ENCODE peak calls at places on chromosome 17, in seven cellular contexts. E, F, C, G, O, P and S are unnamed samples.

GRCh38 chr17:81527591-81528383 is at the start of gene FSCN2:
- DNase-seq in E (no peak), F (no peak), C (no peak), G (no peak), O (no peak), P (peak; percentile 8), S (no peak)

GRCh38 chr17:58333396-58334207 is 5.0 kb upstream of the TSPOAP1 start:
- DNase-seq in E (no peak), F (no peak), C (no peak), G (no peak), O (no peak), P (no peak), S (no peak)

GRCh38 chr17:73644145-73645049 is at the start of gene SDK2:
- DNase-seq in E (peak; percentile 49), F (no peak), C (no peak), G (peak; percentile 7), O (peak; percentile 33), P (no peak), S (peak; percentile 32)

GRCh38 chr17:7673239-7673638 is 14.1 kb downstream of the TP53 start:
- DNase-seq in E (peak; percentile 85), F (no peak), C (no peak), G (no peak), O (peak; percentile 66), P (no peak), S (no peak)

GRCh38 chr17:30586818-30587595 is 109.8 kb downstream of the GOSR1 start:
- DNase-seq in E (no peak), F (peak; percentile 25), C (peak; percentile 35), G (peak; percentile 46), O (no peak), P (no peak), S (no peak)

GRCh38 chr17:17043668-17044226 is 1.5 kb downstream of the MPRIP start:
- DNase-seq in E (peak; percentile 32), F (peak; percentile 20), C (no peak), G (no peak), O (peak; percentile 47), P (no peak), S (no peak)

GRCh38 chr17:78839762-78840529 is 668 bp downstream of the USP36 start:
- DNase-seq in E (peak; percentile 23), F (peak; percentile 61), C (no peak), G (peak; percentile 44), O (peak; percentile 52), P (no peak), S (peak; percentile 49)

GRCh38 chr17:16313159-16314090 is 39.8 kb downstream of the CENPV start:
- DNase-seq in E (no peak), F (no peak), C (no peak), G (peak; percentile 40), O (no peak), P (no peak), S (no peak)

GRCh38 chr17:18261146-18261515 is 669 bp downstream of the MIEF2 start:
- DNase-seq in E (peak; percentile 53), F (peak; percentile 96), C (no peak), G (peak; percentile 29), O (peak; percentile 65), P (peak; percentile 79), S (peak; percentile 51)

GRCh38 chr17:72788950-72789585 is 303.4 kb downstream of the SLC39A11 start:
- DNase-seq in E (peak; percentile 12), F (no peak), C (no peak), G (peak; percentile 14), O (no peak), P (no peak), S (no peak)

GRCh38 chr17:2709173-2709661 is 2.3 kb downstream of the CLUH start:
- DNase-seq in E (peak; percentile 43), F (peak; percentile 85), C (no peak), G (no peak), O (peak; percentile 90), P (no peak), S (peak; percentile 77)
- H3K4me3 ChIP-seq in E (peak overlapping the region; percentile 17), F (no peak overlapping the region), C (no peak overlapping the region), G (no peak overlapping the region), O (peak overlapping the region; percentile 87), P (peak overlapping the region; percentile 98), S (no peak overlapping the region)

GRCh38 chr17:15213381-15214087 is 51.6 kb downstream of the PMP22 start:
- DNase-seq in E (peak; percentile 72), F (no peak), C (peak; percentile 13), G (peak; percentile 4), O (no peak), P (no peak), S (no peak)
- TF ChIP-seq CTCF in E (peak; percentile 52), F (peak; percentile 19), C (peak; percentile 55), G (peak; percentile 27), O (peak; percentile 15), P (peak; percentile 52), S (no peak)

GRCh38 chr17:47957591-47958490 is at the start of gene PRR15L:
- DNase-seq in E (peak; percentile 81), F (no peak), C (no peak), G (no peak), O (peak; percentile 96), P (no peak), S (no peak)
- H3K4me3 ChIP-seq in E (peak within 1 kb of the TSS; percentile 44), F (no peak within 1 kb of the TSS), C (no peak within 1 kb of the TSS), G (no peak within 1 kb of the TSS), O (peak within 1 kb of the TSS; percentile 55), P (no peak within 1 kb of the TSS), S (no peak within 1 kb of the TSS)

GRCh38 chr17:64234961-64235360 is 28.1 kb downstream of the TEX2 start:
- DNase-seq in E (no peak), F (no peak), C (no peak), G (no peak), O (no peak), P (no peak), S (no peak)

GRCh38 chr17:64230551-64231408 is 32.3 kb downstream of the TEX2 start:
- DNase-seq in E (no peak), F (no peak), C (peak; percentile 92), G (peak; percentile 93), O (no peak), P (no peak), S (peak; percentile 22)

GRCh38 chr17:64229815-64230550 is 33.1 kb downstream of the TEX2 start:
- DNase-seq in E (no peak), F (no peak), C (no peak), G (no peak), O (no peak), P (no peak), S (no peak)

GRCh38 chr17:64231567-64232141 is 31.4 kb downstream of the TEX2 start:
- DNase-seq in E (no peak), F (no peak), C (no peak), G (no peak), O (no peak), P (no peak), S (no peak)

GRCh38 chr17:64232466-64233262 is 30.4 kb downstream of the TEX2 start:
- DNase-seq in E (peak; percentile 38), F (no peak), C (no peak), G (no peak), O (no peak), P (no peak), S (no peak)
- TF ChIP-seq CTCF in E (no peak), F (no peak), C (no peak), G (no peak), O (no peak), P (no peak), S (no peak)

GRCh38 chr17:38355256-38355655 is 3.6 kb downstream of the SOCS7 start:
- DNase-seq in E (no peak), F (no peak), C (no peak), G (no peak), O (no peak), P (no peak), S (no peak)

GRCh38 chr17:38352245-38353083 is 820 bp downstream of the SOCS7 start:
- DNase-seq in E (peak; percentile 69), F (peak; percentile 56), C (no peak), G (peak; percentile 23), O (peak; percentile 38), P (peak; percentile 39), S (peak; percentile 44)

GRCh38 chr17:38353084-38353604 is 1.5 kb downstream of the SOCS7 start:
- DNase-seq in E (no peak), F (no peak), C (no peak), G (no peak), O (no peak), P (no peak), S (no peak)

GRCh38 chr17:38353668-38354067 is 2.0 kb downstream of the SOCS7 start:
- DNase-seq in E (no peak), F (no peak), C (no peak), G (no peak), O (no peak), P (no peak), S (no peak)

GRCh38 chr17:38354466-38354865 is 2.8 kb downstream of the SOCS7 start:
- DNase-seq in E (no peak), F (no peak), C (no peak), G (no peak), O (no peak), P (no peak), S (no peak)
- H3K4me3 ChIP-seq in E (peak overlapping the region; percentile 89), F (no peak overlapping the region), C (no peak overlapping the region), G (no peak overlapping the region), O (no peak overlapping the region), P (no peak overlapping the region), S (no peak overlapping the region)

GRCh38 chr17:9115446-9116265 is 94.3 kb downstream of the NTN1 start:
- DNase-seq in E (peak; percentile 87), F (peak; percentile 32), C (no peak), G (peak; percentile 65), O (peak; percentile 54), P (peak; percentile 66), S (peak; percentile 22)
- TF ChIP-seq CTCF in E (peak; percentile 49), F (no peak), C (peak; percentile 30), G (peak; percentile 22), O (no peak), P (peak; percentile 62), S (peak; percentile 11)

DNA sequence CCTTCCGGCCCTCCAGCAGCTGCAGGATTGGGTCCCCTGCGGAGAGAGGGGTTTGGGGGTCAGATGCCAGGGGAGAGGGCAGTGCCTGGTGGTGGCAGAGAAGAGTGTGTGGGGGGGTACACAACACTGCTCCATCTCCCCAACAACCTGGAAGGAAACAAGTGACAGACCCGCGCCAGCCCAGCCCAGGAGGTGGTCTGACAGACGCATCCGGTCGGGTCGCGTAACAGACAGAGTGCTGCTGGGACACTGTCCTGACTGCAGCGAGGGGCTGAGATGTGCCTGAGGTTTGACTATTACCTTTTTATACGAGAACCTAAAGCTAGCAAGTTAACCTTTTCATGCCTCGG is 16.2 kb downstream of the UNC13D start:
- DNase-seq in E (peak; percentile 54), F (no peak), C (no peak), G (no peak), O (no peak), P (no peak), S (no peak)
- H3K4me3 ChIP-seq in E (peak overlapping the region; percentile 52), F (no peak overlapping the region), C (no peak overlapping the region), G (no peak overlapping the region), O (peak overlapping the region; percentile 4), P (peak overlapping the region; percentile 50), S (no peak overlapping the region)

GRCh38 chr17:40443988-40444899 is 994 bp downstream of the IGFBP4 start:
- DNase-seq in E (peak; percentile 39), F (no peak), C (no peak), G (no peak), O (peak; percentile 49), P (no peak), S (no peak)
- TF ChIP-seq CTCF in E (no peak), F (no peak), C (no peak), G (no peak), O (no peak), P (no peak), S (no peak)

DNA sequence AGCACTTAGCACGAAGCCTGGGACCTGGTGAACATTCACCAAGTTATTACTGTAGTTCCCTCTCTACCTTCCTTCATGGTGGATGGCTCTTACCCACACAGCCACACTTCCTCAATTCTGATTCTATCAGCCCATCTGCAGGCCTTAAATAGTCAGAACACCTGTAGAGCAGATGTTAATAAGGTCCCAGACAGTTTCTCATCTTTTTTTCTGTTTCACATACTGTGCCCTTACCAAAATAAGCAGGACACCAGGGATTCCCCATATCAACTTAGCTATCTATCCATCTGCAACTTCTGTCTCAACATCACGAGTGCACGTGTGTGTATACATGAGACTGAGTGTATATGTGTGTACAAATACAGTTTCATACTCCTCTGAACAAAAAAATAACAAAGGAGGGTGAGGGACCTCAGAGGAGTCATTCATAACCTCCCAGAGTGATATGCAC is 2.8 kb downstream of the RECQL5 start:
- DNase-seq in E (no peak), F (no peak), C (no peak), G (no peak), O (no peak), P (no peak), S (no peak)
- H3K4me3 ChIP-seq in E (no peak overlapping the region), F (no peak overlapping the region), C (no peak overlapping the region), G (no peak overlapping the region), O (no peak overlapping the region), P (no peak overlapping the region), S (no peak overlapping the region)